ENCODE peak calls at places on chromosomes 5 and 9, in five cellular contexts. S is epithelial cell of esophagus, B is B cell, X is omental fat pad, A is cardiac fibroblast. D is an unnamed sample.

GRCh38 chr5:32639943-32640342 is 54.6 kb downstream of the SUB1 start:
- DNase-seq in S (peak), A (no peak), X (no peak), B (no peak), D (no peak)

GRCh38 chr5:11793396-11793795 is 110.8 kb downstream of the CTNND2 start:
- DNase-seq in S (no peak), A (no peak), B (no peak), X (no peak), D (no peak)

GRCh38 chr5:33817301-33817700 is 74.5 kb downstream of the ADAMTS12 start:
- DNase-seq in S (no peak), A (no peak), X (no peak), B (no peak), D (no peak)

GRCh38 chr5:125485003-125485641 is 738.7 kb upstream of the ZNF608 start:
- DNase-seq in S (peak), X (no peak), B (no peak), A (peak), D (no peak)

GRCh38 chr9:88523056-88523455 is 11.9 kb upstream of the NXNL2 start:
- DNase-seq in B (no peak), S (peak), X (no peak), A (no peak), D (no peak)

GRCh38 chr5:57037355-57037754 is 85.4 kb upstream of the MIER3 start:
- DNase-seq in S (no peak), A (no peak), B (no peak), X (no peak), D (peak)

GRCh38 chr5:93653716-93654115 is 70.7 kb downstream of the NR2F1 start:
- DNase-seq in A (no peak), B (no peak), X (no peak), S (no peak), D (no peak)

GRCh38 chr5:55896238-55896637 is 45.1 kb downstream of the IL31RA start:
- DNase-seq in X (no peak), B (no peak), A (no peak), S (no peak), D (no peak)

GRCh38 chr5:24855485-24855884 is 210.7 kb upstream of the CDH10 start:
- DNase-seq in A (no peak), B (no peak), X (no peak), S (no peak), D (no peak)

GRCh38 chr5:157280927-157281326 is 15.0 kb downstream of the CYFIP2 start:
- DNase-seq in A (peak), B (no peak), S (peak), X (no peak), D (no peak)

GRCh38 chr5:124457101-124457500 is 289.3 kb downstream of the ZNF608 start:
- DNase-seq in B (no peak), X (no peak), A (no peak), S (no peak), D (peak)

GRCh38 chr9:110452227-110452801 is 114.7 kb upstream of the TXNDC8 start:
- DNase-seq in S (peak), A (peak), B (no peak), X (no peak), D (no peak)

GRCh38 chr5:8864053-8864452 is 681.8 kb downstream of the SEMA5A start:
- DNase-seq in S (peak), A (peak), B (no peak), X (no peak), D (no peak)

GRCh38 chr9:94174164-94174563 is 84.9 kb upstream of the ZNF169 start:
- DNase-seq in X (no peak), A (no peak), S (no peak), B (no peak), D (no peak)

GRCh38 chr5:175582697-175583096 is 75.2 kb upstream of the HRH2 start:
- DNase-seq in A (no peak), S (peak), X (no peak), B (no peak), D (no peak)

GRCh38 chr9:81053298-81054025 is 635.9 kb downstream of the TLE1 start:
- DNase-seq in A (no peak), S (no peak), X (no peak), B (no peak), D (no peak)

GRCh38 chr5:172834570-172835245 is 657 bp downstream of the ERGIC1 start:
- DNase-seq in X (no peak), S (no peak), A (no peak), B (peak), D (peak)

GRCh38 chr5:37810311-37810710 is 29.5 kb downstream of the GDNF start:
- DNase-seq in B (no peak), X (no peak), S (no peak), A (no peak), D (no peak)

GRCh38 chr9:134366223-134367031 is 40.2 kb downstream of the RXRA start:
- DNase-seq in S (peak), A (peak), X (peak), B (no peak), D (no peak)

GRCh38 chr5:79070002-79070567 is 518 bp downstream of the BHMT2 start:
- DNase-seq in B (no peak), A (peak), S (no peak), X (no peak), D (no peak)

GRCh38 chr5:134133213-134133994 is 18.9 kb downstream of the TCF7 start:
- DNase-seq in S (no peak), X (no peak), B (peak), A (no peak), D (peak)

GRCh38 chr5:168204165-168204564 is 87.3 kb upstream of the WWC1 start:
- DNase-seq in B (no peak), A (no peak), S (no peak), X (no peak), D (no peak)

GRCh38 chr5:68932830-68933434 is 160.9 kb upstream of the SLC30A5 start:
- DNase-seq in X (no peak), B (no peak), A (no peak), S (peak), D (peak)

GRCh38 chr5:3564827-3565560 is 30.6 kb upstream of the IRX1 start:
- DNase-seq in S (no peak), A (no peak), B (no peak), X (no peak), D (no peak)

GRCh38 chr9:75168270-75169185 is 80.2 kb downstream of the OSTF1 start:
- DNase-seq in A (peak), X (no peak), S (peak), B (no peak), D (no peak)

GRCh38 chr5:82408033-82408432 is 129.9 kb upstream of the RPS23 start:
- DNase-seq in B (no peak), S (no peak), X (no peak), A (no peak), D (no peak)

GRCh38 chr9:136744747-136745146 is 2.0 kb upstream of the LCN10 start:
- DNase-seq in S (no peak), A (no peak), X (no peak), B (no peak), D (no peak)

GRCh38 chr5:145479271-145479670 is 355.9 kb downstream of the PRELID2 start:
- DNase-seq in S (peak), X (no peak), A (peak), B (no peak), D (no peak)

GRCh38 chr5:74839228-74839627 is 27.0 kb downstream of the FAM169A start:
- DNase-seq in A (no peak), X (no peak), B (no peak), S (no peak), D (no peak)

GRCh38 chr9:16561121-16561520 is 309.3 kb downstream of the BNC2 start:
- DNase-seq in X (no peak), S (no peak), A (peak), B (no peak), D (no peak)

GRCh38 chr9:17799383-17799782 is 220.5 kb downstream of the SH3GL2 start:
- DNase-seq in A (peak), S (peak), B (no peak), X (no peak), D (no peak)

GRCh38 chr5:161263186-161263585 is 283.3 kb downstream of the GABRB2 start:
- DNase-seq in A (no peak), X (no peak), B (no peak), S (no peak), D (no peak)

GRCh38 chr9:77807295-77807694 is 159.2 kb upstream of the GNA14 start:
- DNase-seq in S (peak), A (peak), B (no peak), X (no peak), D (no peak)

GRCh38 chr9:137026828-137027227 is 1.2 kb downstream of the ABCA2 start:
- DNase-seq in S (no peak), A (no peak), X (no peak), B (no peak), D (no peak)

GRCh38 chr9:114031948-114032688 is 46.0 kb downstream of the AMBP start:
- DNase-seq in B (no peak), X (no peak), S (no peak), A (peak), D (peak)

GRCh38 chr5:150604894-150605440 is 35.5 kb upstream of the SYNPO start:
- DNase-seq in X (no peak), A (no peak), S (no peak), B (no peak), D (no peak)

GRCh38 chr5:14109041-14109747 is 33.9 kb upstream of the TRIO start:
- DNase-seq in X (peak), S (peak), A (peak), B (no peak), D (no peak)

GRCh38 chr9:125863920-125864319 is 116.7 kb downstream of the PBX3 start:
- DNase-seq in A (no peak), B (no peak), X (no peak), S (no peak), D (no peak)
- TF ChIP-seq CTCF in A (no peak), B (no peak), X (no peak), S (no peak), D (no peak)

GRCh38 chr9:124894035-124894740 is 32.3 kb downstream of the ARPC5L start:
- DNase-seq in X (no peak), A (no peak), S (no peak), B (no peak), D (no peak)

GRCh38 chr9:124890179-124890578 is 28.2 kb downstream of the ARPC5L start:
- DNase-seq in A (no peak), X (no peak), B (no peak), S (no peak), D (no peak)

GRCh38 chr9:124897570-124898460 is 35.9 kb downstream of the ARPC5L start:
- DNase-seq in S (no peak), X (no peak), B (no peak), A (no peak), D (no peak)

GRCh38 chr9:124899845-124900244 is 37.9 kb downstream of the ARPC5L start:
- DNase-seq in S (peak), X (no peak), A (no peak), B (no peak), D (no peak)

GRCh38 chr9:124894741-124895170 is 32.8 kb downstream of the ARPC5L start:
- DNase-seq in X (no peak), B (no peak), A (peak), S (peak), D (peak)
- TF ChIP-seq CTCF in X (no peak), B (peak), A (peak), S (peak), D (no peak)

GRCh38 chr9:112711050-112711689 is 6.7 kb downstream of the INIP start:
- DNase-seq in S (peak), X (no peak), B (no peak), A (peak), D (no peak)
- TF ChIP-seq CTCF in S (peak), X (no peak), B (no peak), A (peak), D (peak)

GRCh38 chr9:91036826-91037510 is 235.3 kb downstream of the SYK start:
- DNase-seq in B (peak), A (peak), X (peak), S (peak), D (peak)
- TF ChIP-seq CTCF in B (peak), A (peak), X (no peak), S (peak), D (no peak)

D was measured in glutamatergic neuron.